ENCODE peak calls at places on chromosomes 4 and X, in four cellular contexts. R is heart left ventricle, K is heart right ventricle, N is fibroblast of the aortic adventitia. F is an unnamed sample.

GRCh38 chrX:3320471-3321046 is 25.9 kb downstream of the MXRA5 start:
- DNase-seq in R (no peak), N (peak), K (no peak), F (peak)

GRCh38 chrX:38804481-38805293 is 3.4 kb downstream of the MID1IP1 start:
- DNase-seq in N (peak), K (peak), R (peak), F (no peak)

GRCh38 chr4:173420324-173420752 is 21.4 kb upstream of the SCRG1 start:
- DNase-seq in K (no peak), N (peak), R (no peak), F (peak)

GRCh38 chr4:165560941-165561340 is 182.1 kb downstream of the CPE start:
- DNase-seq in R (no peak), N (peak), K (no peak), F (peak)

GRCh38 chr4:6198768-6199343 is 1.5 kb downstream of the JAKMIP1 start:
- DNase-seq in N (peak), R (no peak), K (no peak), F (no peak)

GRCh38 chr4:6331018-6331417 is 61.4 kb downstream of the WFS1 start:
- DNase-seq in R (peak), N (peak), K (no peak), F (peak)

GRCh38 chr4:38237139-38237538 is 276.9 kb downstream of the PTTG2 start:
- DNase-seq in N (peak), K (no peak), R (no peak), F (peak)

GRCh38 chr4:95676190-95676589 is 127.4 kb upstream of the UNC5C start:
- DNase-seq in N (no peak), K (no peak), R (no peak), F (no peak)

GRCh38 chr4:538542-539142 is 37.5 kb downstream of the TMEM271 start:
- DNase-seq in N (no peak), R (no peak), K (no peak), F (no peak)

GRCh38 chrX:148310402-148311200 is 189.8 kb upstream of the AFF2 start:
- DNase-seq in R (no peak), K (no peak), N (no peak), F (no peak)

GRCh38 chrX:36908801-36909403 is 99.3 kb upstream of the FAM47C start:
- DNase-seq in N (peak), K (no peak), R (no peak), F (peak)

GRCh38 chr4:153438916-153439756 is 27.0 kb upstream of the TMEM131L start:
- DNase-seq in R (no peak), K (no peak), N (no peak), F (no peak)

GRCh38 chr4:63316633-63317032 is 1092.6 kb downstream of the TECRL start:
- DNase-seq in K (no peak), N (no peak), R (no peak), F (no peak)
- TF ChIP-seq CTCF in K (no peak), N (no peak), R (no peak), F (no peak)

GRCh38 chr4:30719363-30720020 is 677 bp upstream of the PCDH7 start:
- DNase-seq in R (peak), K (peak), N (peak), F (peak)
- H3K4me3 ChIP-seq in R (peak), K (peak), N (peak), F (peak)

GRCh38 chr4:112563431-112564200 is 47.6 kb upstream of the NEUROG2 start:
- DNase-seq in K (no peak), N (no peak), R (no peak), F (no peak)

GRCh38 chr4:112567536-112567935 is 51.6 kb upstream of the NEUROG2 start:
- DNase-seq in N (no peak), K (no peak), R (no peak), F (no peak)

GRCh38 chr4:112562254-112562653 is 46.3 kb upstream of the NEUROG2 start:
- DNase-seq in N (no peak), R (no peak), K (no peak), F (no peak)

GRCh38 chr4:112560084-112560483 is 44.1 kb upstream of the NEUROG2 start:
- DNase-seq in K (no peak), N (no peak), R (no peak), F (no peak)

GRCh38 chr4:112564706-112565270 is 48.8 kb upstream of the NEUROG2 start:
- DNase-seq in N (no peak), R (no peak), K (no peak), F (no peak)
- TF ChIP-seq CTCF in N (no peak), R (no peak), K (no peak), F (no peak)

DNA sequence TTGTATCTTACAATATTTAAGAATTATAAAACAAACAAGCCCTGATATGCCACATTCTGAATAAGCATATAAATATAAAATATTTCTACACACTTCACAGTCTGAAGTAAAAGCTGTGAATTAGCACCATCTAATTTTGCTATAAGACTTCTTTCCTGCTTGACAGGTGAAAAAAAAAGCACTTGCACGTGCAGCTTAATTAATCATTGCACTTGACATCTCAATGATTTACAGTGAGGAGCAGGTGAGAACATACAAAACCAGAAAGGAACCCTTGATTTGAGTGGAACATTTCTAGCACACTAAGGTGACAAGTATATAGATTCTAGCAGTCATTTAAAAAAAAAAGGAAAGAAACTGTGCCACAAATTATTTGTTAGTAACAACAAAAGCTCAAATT is 47.9 kb downstream of the CHIC2 start:
- DNase-seq in K (no peak), N (no peak), R (no peak), F (no peak)
- H3K4me3 ChIP-seq in K (no peak), N (no peak), R (no peak), F (no peak)

GRCh38 chrX:132953358-132953757 is 5.1 kb downstream of the HS6ST2 start:
- DNase-seq in N (no peak), K (no peak), R (no peak), F (no peak)

GRCh38 chrX:132954323-132954722 is 4.1 kb downstream of the HS6ST2 start:
- DNase-seq in R (no peak), K (no peak), N (no peak), F (no peak)

DNA sequence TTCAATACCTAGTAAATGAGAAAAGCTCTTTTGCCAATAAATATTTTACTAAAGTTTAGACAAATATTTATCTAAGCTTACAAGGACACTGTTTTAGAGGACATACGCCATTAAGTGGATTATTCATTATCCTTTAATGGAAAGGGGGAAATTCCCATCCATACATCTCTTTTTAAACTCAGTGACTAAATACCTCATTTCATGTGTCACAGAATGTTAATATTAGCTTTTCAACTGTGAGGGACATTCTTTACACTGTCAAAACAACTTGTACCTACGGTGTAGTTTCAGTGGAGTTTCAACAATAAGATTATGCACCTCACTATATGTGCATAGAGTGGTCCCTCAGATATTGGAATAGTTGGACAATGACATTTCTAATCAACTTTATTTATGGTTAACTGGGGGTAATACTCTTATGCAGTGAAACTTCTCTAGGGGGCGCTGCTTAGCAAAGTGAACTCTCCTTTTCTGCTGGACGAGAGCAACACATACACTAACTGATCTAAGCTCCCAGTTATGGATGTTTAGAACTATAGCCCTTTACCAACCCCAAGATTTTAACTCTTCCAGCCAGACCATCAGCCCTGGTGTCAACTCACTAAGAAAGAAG is 9.7 kb downstream of the HS6ST2 start:
- DNase-seq in N (no peak), R (no peak), K (no peak), F (no peak)
- TF ChIP-seq CTCF in N (no peak), R (no peak), K (no peak), F (peak)

GRCh38 chr4:78659665-78660064 is 108.1 kb downstream of the ANXA3 start:
- DNase-seq in R (no peak), K (no peak), N (no peak), F (no peak)

GRCh38 chr4:78654809-78655208 is 103.2 kb downstream of the ANXA3 start:
- DNase-seq in R (no peak), N (peak), K (no peak), F (peak)

GRCh38 chr4:78653655-78654054 is 102.1 kb downstream of the ANXA3 start:
- DNase-seq in N (peak), K (no peak), R (no peak), F (no peak)

GRCh38 chr4:78659264-78659663 is 107.7 kb downstream of the ANXA3 start:
- DNase-seq in K (peak), R (no peak), N (peak), F (peak)

DNA sequence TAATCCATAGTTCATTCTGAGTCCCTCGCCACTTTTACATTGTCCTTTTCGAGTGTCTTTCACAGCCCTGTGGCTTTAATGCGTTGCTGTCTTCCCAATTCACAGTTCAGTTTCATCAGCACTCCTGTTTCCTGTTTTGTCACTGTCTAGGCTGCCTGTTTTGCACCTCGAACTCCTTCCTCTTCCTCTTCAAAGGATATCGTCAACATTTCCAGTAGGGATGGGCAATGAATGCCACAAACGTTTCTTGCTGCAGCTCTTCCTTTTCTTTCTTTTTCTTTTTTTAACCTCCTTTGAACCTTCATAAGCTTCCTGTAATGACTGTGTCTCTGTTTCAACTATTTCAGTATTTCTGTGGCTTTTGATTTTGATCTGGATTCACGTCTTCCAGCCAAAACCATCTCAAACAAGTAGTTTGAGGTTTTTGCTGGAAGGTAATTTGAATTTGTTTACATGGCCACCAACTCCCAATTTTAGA is 105.4 kb downstream of the ANXA3 start:
- DNase-seq in N (no peak), R (no peak), K (peak), F (no peak)
- H3K4me3 ChIP-seq in N (no peak), R (no peak), K (no peak), F (no peak)

DNA sequence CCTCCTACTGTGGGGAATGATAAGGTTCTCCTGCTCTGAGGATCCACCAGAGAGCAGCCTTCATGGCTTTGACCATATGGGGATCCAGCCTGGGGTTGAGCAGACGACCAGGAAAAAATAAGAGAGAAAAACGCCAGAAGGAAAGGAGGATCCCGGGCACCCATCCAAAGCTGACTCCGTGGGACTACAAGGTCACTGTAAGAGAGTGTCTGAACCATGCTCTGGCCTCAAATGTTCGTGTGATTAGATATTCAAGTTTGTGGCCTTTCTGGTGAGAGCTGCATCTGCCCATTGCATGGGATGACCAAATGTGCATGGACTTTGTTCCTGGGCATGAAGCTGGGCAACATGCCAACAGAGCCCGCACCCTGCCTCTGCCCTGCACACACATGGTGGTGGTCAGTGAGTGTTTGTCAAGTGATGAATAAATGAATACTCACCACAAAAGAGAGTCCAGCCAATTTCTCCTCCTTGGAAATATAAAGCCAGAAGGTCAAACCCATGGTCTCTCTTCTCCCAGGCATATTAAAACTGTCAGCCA is 346.0 kb upstream of the GATB start:
- DNase-seq in N (no peak), R (no peak), K (no peak), F (peak)
- TF ChIP-seq CTCF in N (no peak), R (no peak), K (no peak), F (no peak)

DNA sequence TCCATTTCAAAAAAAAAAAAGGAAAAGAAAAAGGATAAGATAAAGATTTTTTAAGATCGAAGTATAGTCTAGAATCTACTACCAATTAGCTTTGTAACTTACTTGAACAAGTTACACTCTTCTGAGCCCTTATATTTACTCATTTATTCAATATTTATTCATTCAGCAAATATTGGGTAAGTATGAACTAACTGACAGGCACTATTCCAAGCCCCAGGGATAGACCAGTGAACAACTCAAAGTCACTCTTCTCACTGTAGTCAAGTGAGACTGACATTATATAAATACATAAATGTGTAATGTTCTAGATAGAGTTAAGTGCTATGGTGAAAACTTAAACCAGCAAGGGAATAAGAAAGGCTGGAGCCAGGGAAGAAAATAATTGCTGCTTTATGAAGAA is 131.6 kb downstream of the ARHGAP24 start:
- DNase-seq in N (no peak), R (no peak), K (no peak), F (no peak)
- H3K4me3 ChIP-seq in N (no peak), R (no peak), K (no peak), F (no peak)

DNA sequence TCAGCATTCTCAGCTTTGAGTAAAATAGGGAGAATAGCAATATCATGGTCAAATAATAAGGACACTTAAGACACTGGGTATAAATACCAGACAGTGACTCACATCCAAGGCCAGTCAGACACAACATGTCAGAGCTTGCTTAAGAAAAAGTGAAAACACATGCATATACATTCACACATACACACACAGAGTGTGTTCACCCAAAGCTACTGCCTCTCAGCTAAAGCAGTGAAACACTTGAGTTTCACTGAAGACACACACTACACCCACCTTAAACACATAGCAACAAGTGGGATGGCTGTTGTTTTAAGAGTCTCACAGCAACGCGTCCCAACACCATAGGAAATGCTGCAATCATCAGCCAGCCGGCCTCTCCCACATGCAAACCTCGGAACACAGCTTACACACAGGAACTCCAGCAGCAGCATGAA is 14.4 kb downstream of the SHROOM4 start:
- DNase-seq in K (no peak), R (no peak), N (peak), F (peak)
- TF ChIP-seq CTCF in K (no peak), R (no peak), N (no peak), F (no peak)

GRCh38 chr4:126004936-126005335 is 690.2 kb downstream of the FAT4 start:
- DNase-seq in N (peak), R (no peak), K (no peak), F (peak)

DNA sequence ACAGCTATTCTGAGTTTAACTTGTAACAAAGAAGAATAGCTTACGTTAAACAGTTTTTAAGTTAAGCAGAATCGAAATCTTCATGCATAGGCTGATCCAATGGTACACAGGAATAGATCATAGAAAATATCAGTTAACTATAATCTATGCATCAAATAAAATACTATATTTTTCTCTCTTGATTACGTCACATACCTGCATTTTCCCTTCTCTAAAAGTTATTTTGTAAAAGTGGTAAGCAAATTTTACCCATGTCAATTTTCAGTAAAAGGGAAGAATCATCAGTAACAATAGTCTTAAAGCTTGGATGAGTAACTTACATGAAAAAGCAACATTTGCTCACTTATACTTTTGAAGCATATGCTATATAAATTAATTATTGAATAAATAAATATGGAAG is 692.4 kb downstream of the FAT4 start:
- DNase-seq in K (no peak), N (no peak), R (no peak), F (no peak)
- H3K4me3 ChIP-seq in K (no peak), N (no peak), R (no peak), F (no peak)

F was measured in fibroblast of mammary gland.